ENCODE peak calls at places on chromosomes 16 and 17, in seven cellular contexts. V, O, A, M, Y, Q and Z are unnamed samples.

GRCh38 chr16:75096730-75097129 is 19.9 kb downstream of the LDHD start:
- DNase-seq in V (no peak), O (peak), A (no peak), M (no peak), Y (no peak), Q (no peak), Z (no peak)

GRCh38 chr17:44354582-44355309 is 8.9 kb downstream of the FAM171A2 start:
- DNase-seq in V (no peak), O (no peak), A (peak), M (no peak), Y (peak), Q (no peak), Z (peak)

GRCh38 chr17:81230043-81230820 is 7.5 kb upstream of the CEP131 start:
- DNase-seq in V (peak), O (no peak), A (no peak), M (no peak), Y (no peak), Q (no peak), Z (no peak)

GRCh38 chr16:87384162-87384999 is 805 bp upstream of the FBXO31 start:
- DNase-seq in V (peak), O (peak), A (no peak), M (no peak), Y (no peak), Q (no peak), Z (no peak)

GRCh38 chr16:11379420-11379819 is 34.2 kb downstream of the RMI2 start:
- DNase-seq in V (no peak), O (peak), A (peak), M (peak), Y (peak), Q (no peak), Z (no peak)

GRCh38 chr17:79053251-79053925 is 21.2 kb upstream of the ENGASE start:
- DNase-seq in V (no peak), O (no peak), A (no peak), M (peak), Y (no peak), Q (no peak), Z (no peak)

GRCh38 chr17:2082003-2082862 is 27.3 kb downstream of the HIC1 start:
- DNase-seq in V (no peak), O (no peak), A (no peak), M (peak), Y (no peak), Q (no peak), Z (no peak)

GRCh38 chr16:4882633-4883285 is 35.5 kb downstream of the UBN1 start:
- DNase-seq in V (no peak), O (peak), A (no peak), M (peak), Y (no peak), Q (peak), Z (no peak)

GRCh38 chr16:711548-712320 is 3.2 kb upstream of the METRN start:
- DNase-seq in V (peak), O (peak), A (peak), M (peak), Y (peak), Q (peak), Z (peak)

GRCh38 chr16:21208429-21208828 is 2.9 kb downstream of the ZP2 start:
- DNase-seq in V (no peak), O (no peak), A (no peak), M (no peak), Y (no peak), Q (no peak), Z (no peak)

GRCh38 chr17:7107795-7108559 is 6.6 kb downstream of the ASGR2 start:
- DNase-seq in V (no peak), O (no peak), A (no peak), M (no peak), Y (no peak), Q (no peak), Z (no peak)

GRCh38 chr17:31392856-31393748 is 1.6 kb downstream of the RAB11FIP4 start:
- DNase-seq in V (no peak), O (peak), A (no peak), M (no peak), Y (no peak), Q (no peak), Z (no peak)

GRCh38 chr17:20961551-20961950 is 81.3 kb downstream of the USP22 start:
- DNase-seq in V (no peak), O (no peak), A (no peak), M (no peak), Y (no peak), Q (no peak), Z (no peak)

GRCh38 chr16:62363451-62363850 is 327.2 kb upstream of the CDH8 start:
- DNase-seq in V (no peak), O (no peak), A (no peak), M (no peak), Y (no peak), Q (no peak), Z (no peak)

GRCh38 chr17:51045616-51046526 is 74.8 kb downstream of the SPAG9 start:
- DNase-seq in V (no peak), O (no peak), A (no peak), M (no peak), Y (no peak), Q (no peak), Z (no peak)

GRCh38 chr16:19588661-19589060 is 33.2 kb downstream of the VPS35L start:
- DNase-seq in V (no peak), O (no peak), A (no peak), M (no peak), Y (no peak), Q (no peak), Z (no peak)

GRCh38 chr16:49588061-49588460 is 214.5 kb downstream of the C16orf78 start:
- DNase-seq in V (no peak), O (peak), A (no peak), M (no peak), Y (no peak), Q (no peak), Z (no peak)

GRCh38 chr17:37848690-37849616 is 75.3 kb upstream of the TBC1D3K start:
- DNase-seq in V (peak), O (no peak), A (no peak), M (peak), Y (no peak), Q (no peak), Z (peak)

GRCh38 chr17:74558882-74559519 is 8.3 kb downstream of the CD300H start:
- DNase-seq in V (no peak), O (no peak), A (no peak), M (no peak), Y (no peak), Q (no peak), Z (no peak)

GRCh38 chr16:85755929-85756768 is 5.3 kb upstream of the C16orf74 start:
- DNase-seq in V (no peak), O (no peak), A (no peak), M (peak), Y (no peak), Q (no peak), Z (no peak)

GRCh38 chr17:75228847-75229246 is 23.4 kb downstream of the NUP85 start:
- DNase-seq in V (no peak), O (no peak), A (no peak), M (no peak), Y (no peak), Q (no peak), Z (no peak)

GRCh38 chr16:53356478-53357207 is 77.6 kb upstream of the RBL2 start:
- DNase-seq in V (no peak), O (no peak), A (no peak), M (no peak), Y (no peak), Q (no peak), Z (no peak)

GRCh38 chr17:58520843-58521430 is 6.5 kb upstream of the MTMR4 start:
- DNase-seq in V (peak), O (no peak), A (no peak), M (peak), Y (peak), Q (no peak), Z (peak)

GRCh38 chr17:60754057-60754604 is 76.5 kb downstream of the BCAS3 start:
- DNase-seq in V (no peak), O (no peak), A (no peak), M (no peak), Y (no peak), Q (no peak), Z (no peak)